ENCODE peak calls at places on chromosomes 16 and 17, in eight cellular contexts. One of them, this sample, is unnamed.
A peak's percentile ranks its signal among the peaks of the same experiment; 100 is the strongest.

GRCh38 chr17:7293821-7294613 is 422 bp downstream of the YBX2 start:
- DNase-seq in body of pancreas: peak; percentile 46
- DNase-seq in caudate nucleus: no peak
- DNase-seq in stimulated activated CD8-positive, alpha-beta memory T cell treated with anti-CD3 and anti-CD28 coated beads, Interleukin-7, amount 100 ng/mL, for 1 hour: no peak
- DNase-seq in ovary: no peak
- DNase-seq in thoracic aorta: no peak
- DNase-seq in RCC 7860: no peak
- DNase-seq in HT1080: no peak
- DNase-seq in this sample: no peak

GRCh38 chr16:66549284-66550131 is at the start of gene TK2:
- DNase-seq in ovary: peak; percentile 86
- DNase-seq in body of pancreas: peak; percentile 77
- DNase-seq in stimulated activated CD8-positive, alpha-beta memory T cell treated with anti-CD3 and anti-CD28 coated beads, Interleukin-7, amount 100 ng/mL, for 1 hour: no peak
- DNase-seq in RCC 7860: peak; percentile 24
- DNase-seq in HT1080: peak; percentile 58
- DNase-seq in thoracic aorta: no peak
- DNase-seq in caudate nucleus: peak; percentile 76
- DNase-seq in this sample: no peak

GRCh38 chr16:65725156-65725845 is 603.4 kb upstream of the CDH11 start:
- DNase-seq in thoracic aorta: no peak
- DNase-seq in body of pancreas: no peak
- DNase-seq in HT1080: no peak
- DNase-seq in stimulated activated CD8-positive, alpha-beta memory T cell treated with anti-CD3 and anti-CD28 coated beads, Interleukin-7, amount 100 ng/mL, for 1 hour: no peak
- DNase-seq in caudate nucleus: no peak
- DNase-seq in RCC 7860: no peak
- DNase-seq in ovary: peak; percentile 47
- DNase-seq in this sample: peak; percentile 92

GRCh38 chr17:81817758-81818147 is 13.8 kb downstream of the GCGR start:
- DNase-seq in HT1080: no peak
- DNase-seq in body of pancreas: no peak
- DNase-seq in stimulated activated CD8-positive, alpha-beta memory T cell treated with anti-CD3 and anti-CD28 coated beads, Interleukin-7, amount 100 ng/mL, for 1 hour: no peak
- DNase-seq in RCC 7860: no peak
- DNase-seq in ovary: no peak
- DNase-seq in thoracic aorta: no peak
- DNase-seq in caudate nucleus: no peak
- DNase-seq in this sample: no peak

GRCh38 chr17:41002814-41003213 is 3.1 kb upstream of the KRTAP3-2 start:
- DNase-seq in thoracic aorta: no peak
- DNase-seq in body of pancreas: no peak
- DNase-seq in RCC 7860: no peak
- DNase-seq in ovary: no peak
- DNase-seq in caudate nucleus: no peak
- DNase-seq in stimulated activated CD8-positive, alpha-beta memory T cell treated with anti-CD3 and anti-CD28 coated beads, Interleukin-7, amount 100 ng/mL, for 1 hour: no peak
- DNase-seq in HT1080: no peak
- DNase-seq in this sample: peak; percentile 8

GRCh38 chr17:28760987-28761562 is 17.3 kb downstream of the TRAF4 start:
- DNase-seq in caudate nucleus: no peak
- DNase-seq in ovary: no peak
- DNase-seq in HT1080: peak; percentile 61
- DNase-seq in RCC 7860: no peak
- DNase-seq in body of pancreas: peak; percentile 71
- DNase-seq in stimulated activated CD8-positive, alpha-beta memory T cell treated with anti-CD3 and anti-CD28 coated beads, Interleukin-7, amount 100 ng/mL, for 1 hour: no peak
- DNase-seq in thoracic aorta: no peak
- DNase-seq in this sample: peak; percentile 67

GRCh38 chr16:67926181-67926742 is 5.4 kb downstream of the CTRL start:
- DNase-seq in HT1080: peak; percentile 51
- DNase-seq in ovary: no peak
- DNase-seq in RCC 7860: no peak
- DNase-seq in body of pancreas: peak; percentile 91
- DNase-seq in caudate nucleus: no peak
- DNase-seq in thoracic aorta: no peak
- DNase-seq in stimulated activated CD8-positive, alpha-beta memory T cell treated with anti-CD3 and anti-CD28 coated beads, Interleukin-7, amount 100 ng/mL, for 1 hour: no peak
- DNase-seq in this sample: no peak

GRCh38 chr16:72401079-72401361 is 229.1 kb upstream of the PMFBP1 start:
- DNase-seq in thoracic aorta: no peak
- DNase-seq in caudate nucleus: no peak
- DNase-seq in ovary: no peak
- DNase-seq in RCC 7860: no peak
- DNase-seq in stimulated activated CD8-positive, alpha-beta memory T cell treated with anti-CD3 and anti-CD28 coated beads, Interleukin-7, amount 100 ng/mL, for 1 hour: no peak
- DNase-seq in body of pancreas: no peak
- DNase-seq in HT1080: no peak
- DNase-seq in this sample: no peak

GRCh38 chr16:11263737-11264136 is 5.4 kb downstream of the TNP2 start:
- DNase-seq in RCC 7860: no peak
- DNase-seq in thoracic aorta: no peak
- DNase-seq in stimulated activated CD8-positive, alpha-beta memory T cell treated with anti-CD3 and anti-CD28 coated beads, Interleukin-7, amount 100 ng/mL, for 1 hour: no peak
- DNase-seq in ovary: no peak
- DNase-seq in HT1080: no peak
- DNase-seq in caudate nucleus: no peak
- DNase-seq in body of pancreas: no peak
- DNase-seq in this sample: no peak

GRCh38 chr16:88803264-88803987 is at the start of gene CDT1:
- DNase-seq in stimulated activated CD8-positive, alpha-beta memory T cell treated with anti-CD3 and anti-CD28 coated beads, Interleukin-7, amount 100 ng/mL, for 1 hour: peak; percentile 77
- DNase-seq in thoracic aorta: no peak
- DNase-seq in RCC 7860: peak; percentile 64
- DNase-seq in caudate nucleus: peak; percentile 45
- DNase-seq in HT1080: peak; percentile 70
- DNase-seq in body of pancreas: peak; percentile 89
- DNase-seq in ovary: peak; percentile 93
- DNase-seq in this sample: peak; percentile 69

GRCh38 chr16:1427473-1428461 is 3.1 kb upstream of the PERCC1 start:
- DNase-seq in caudate nucleus: no peak
- DNase-seq in HT1080: no peak
- DNase-seq in body of pancreas: no peak
- DNase-seq in thoracic aorta: no peak
- DNase-seq in ovary: no peak
- DNase-seq in stimulated activated CD8-positive, alpha-beta memory T cell treated with anti-CD3 and anti-CD28 coated beads, Interleukin-7, amount 100 ng/mL, for 1 hour: no peak
- DNase-seq in RCC 7860: no peak
- DNase-seq in this sample: no peak

GRCh38 chr16:3971706-3972105 is 91.2 kb upstream of the CREBBP start:
- DNase-seq in stimulated activated CD8-positive, alpha-beta memory T cell treated with anti-CD3 and anti-CD28 coated beads, Interleukin-7, amount 100 ng/mL, for 1 hour: no peak
- DNase-seq in HT1080: no peak
- DNase-seq in thoracic aorta: no peak
- DNase-seq in caudate nucleus: no peak
- DNase-seq in ovary: no peak
- DNase-seq in RCC 7860: no peak
- DNase-seq in body of pancreas: no peak
- DNase-seq in this sample: no peak

GRCh38 chr17:59753522-59754467 is 46.3 kb downstream of the VMP1 start:
- DNase-seq in RCC 7860: peak; percentile 81
- DNase-seq in caudate nucleus: no peak
- DNase-seq in body of pancreas: peak; percentile 34
- DNase-seq in thoracic aorta: no peak
- DNase-seq in HT1080: peak; percentile 79
- DNase-seq in ovary: no peak
- DNase-seq in stimulated activated CD8-positive, alpha-beta memory T cell treated with anti-CD3 and anti-CD28 coated beads, Interleukin-7, amount 100 ng/mL, for 1 hour: no peak
- DNase-seq in this sample: peak; percentile 79

GRCh38 chr16:67277294-67277998 is 1.9 kb upstream of the PLEKHG4 start:
- DNase-seq in stimulated activated CD8-positive, alpha-beta memory T cell treated with anti-CD3 and anti-CD28 coated beads, Interleukin-7, amount 100 ng/mL, for 1 hour: no peak
- DNase-seq in RCC 7860: peak; percentile 98
- DNase-seq in HT1080: peak; percentile 99
- DNase-seq in body of pancreas: no peak
- DNase-seq in ovary: peak; percentile 60
- DNase-seq in thoracic aorta: peak; percentile 63
- DNase-seq in caudate nucleus: no peak
- DNase-seq in this sample: peak; percentile 99

GRCh38 chr16:80974649-80975376 is 31.9 kb downstream of the CMC2 start:
- DNase-seq in stimulated activated CD8-positive, alpha-beta memory T cell treated with anti-CD3 and anti-CD28 coated beads, Interleukin-7, amount 100 ng/mL, for 1 hour: no peak
- DNase-seq in ovary: no peak
- DNase-seq in thoracic aorta: no peak
- DNase-seq in caudate nucleus: no peak
- DNase-seq in RCC 7860: no peak
- DNase-seq in HT1080: no peak
- DNase-seq in body of pancreas: no peak
- DNase-seq in this sample: no peak

GRCh38 chr16:87800497-87800896 is 34.7 kb upstream of the KLHDC4 start:
- DNase-seq in caudate nucleus: no peak
- DNase-seq in thoracic aorta: no peak
- DNase-seq in RCC 7860: no peak
- DNase-seq in HT1080: no peak
- DNase-seq in ovary: no peak
- DNase-seq in body of pancreas: no peak
- DNase-seq in stimulated activated CD8-positive, alpha-beta memory T cell treated with anti-CD3 and anti-CD28 coated beads, Interleukin-7, amount 100 ng/mL, for 1 hour: no peak
- DNase-seq in this sample: no peak

GRCh38 chr16:56657555-56658430 is at the start of gene MT1F:
- DNase-seq in thoracic aorta: no peak
- DNase-seq in body of pancreas: peak; percentile 98
- DNase-seq in ovary: peak; percentile 62
- DNase-seq in caudate nucleus: no peak
- DNase-seq in HT1080: no peak
- DNase-seq in RCC 7860: peak; percentile 50
- DNase-seq in stimulated activated CD8-positive, alpha-beta memory T cell treated with anti-CD3 and anti-CD28 coated beads, Interleukin-7, amount 100 ng/mL, for 1 hour: peak; percentile 35
- DNase-seq in this sample: no peak

GRCh38 chr17:1224330-1224729 is 44.5 kb upstream of the ABR start:
- DNase-seq in thoracic aorta: no peak
- DNase-seq in stimulated activated CD8-positive, alpha-beta memory T cell treated with anti-CD3 and anti-CD28 coated beads, Interleukin-7, amount 100 ng/mL, for 1 hour: no peak
- DNase-seq in RCC 7860: no peak
- DNase-seq in caudate nucleus: no peak
- DNase-seq in body of pancreas: no peak
- DNase-seq in HT1080: no peak
- DNase-seq in ovary: no peak
- DNase-seq in this sample: no peak

GRCh38 chr16:64362193-64362592 is 759.7 kb downstream of the CDH11 start:
- DNase-seq in ovary: no peak
- DNase-seq in caudate nucleus: no peak
- DNase-seq in HT1080: peak; percentile 63
- DNase-seq in stimulated activated CD8-positive, alpha-beta memory T cell treated with anti-CD3 and anti-CD28 coated beads, Interleukin-7, amount 100 ng/mL, for 1 hour: no peak
- DNase-seq in RCC 7860: peak; percentile 83
- DNase-seq in thoracic aorta: no peak
- DNase-seq in body of pancreas: no peak
- DNase-seq in this sample: peak; percentile 30

GRCh38 chr16:51049276-51049675 is 101.8 kb downstream of the SALL1 start:
- DNase-seq in ovary: no peak
- DNase-seq in stimulated activated CD8-positive, alpha-beta memory T cell treated with anti-CD3 and anti-CD28 coated beads, Interleukin-7, amount 100 ng/mL, for 1 hour: no peak
- DNase-seq in caudate nucleus: no peak
- DNase-seq in body of pancreas: no peak
- DNase-seq in thoracic aorta: no peak
- DNase-seq in HT1080: peak; percentile 4
- DNase-seq in RCC 7860: no peak
- DNase-seq in this sample: no peak

GRCh38 chr17:42197564-42198156 is 3.4 kb upstream of the GHDC start:
- DNase-seq in HT1080: no peak
- DNase-seq in ovary: no peak
- DNase-seq in RCC 7860: no peak
- DNase-seq in stimulated activated CD8-positive, alpha-beta memory T cell treated with anti-CD3 and anti-CD28 coated beads, Interleukin-7, amount 100 ng/mL, for 1 hour: no peak
- DNase-seq in body of pancreas: no peak
- DNase-seq in thoracic aorta: no peak
- DNase-seq in caudate nucleus: no peak
- DNase-seq in this sample: no peak

GRCh38 chr17:64020068-64020766 is at the start of gene ICAM2:
- DNase-seq in thoracic aorta: peak; percentile 28
- DNase-seq in caudate nucleus: no peak
- DNase-seq in body of pancreas: peak; percentile 62
- DNase-seq in ovary: no peak
- DNase-seq in stimulated activated CD8-positive, alpha-beta memory T cell treated with anti-CD3 and anti-CD28 coated beads, Interleukin-7, amount 100 ng/mL, for 1 hour: peak; percentile 79
- DNase-seq in RCC 7860: no peak
- DNase-seq in HT1080: peak; percentile 22
- DNase-seq in this sample: no peak

GRCh38 chr17:44911133-44912001 is 3.9 kb downstream of the GFAP start:
- DNase-seq in stimulated activated CD8-positive, alpha-beta memory T cell treated with anti-CD3 and anti-CD28 coated beads, Interleukin-7, amount 100 ng/mL, for 1 hour: no peak
- DNase-seq in caudate nucleus: no peak
- DNase-seq in ovary: peak; percentile 73
- DNase-seq in RCC 7860: no peak
- DNase-seq in body of pancreas: peak; percentile 78
- DNase-seq in HT1080: peak; percentile 55
- DNase-seq in thoracic aorta: no peak
- DNase-seq in this sample: peak; percentile 42

GRCh38 chr17:81228420-81228819 is 5.7 kb upstream of the CEP131 start:
- DNase-seq in thoracic aorta: no peak
- DNase-seq in ovary: no peak
- DNase-seq in HT1080: no peak
- DNase-seq in body of pancreas: no peak
- DNase-seq in stimulated activated CD8-positive, alpha-beta memory T cell treated with anti-CD3 and anti-CD28 coated beads, Interleukin-7, amount 100 ng/mL, for 1 hour: no peak
- DNase-seq in caudate nucleus: no peak
- DNase-seq in RCC 7860: no peak
- DNase-seq in this sample: no peak

This sample was measured in A172.